ENCODE peak calls at places on chromosomes 5 and 9, in six cellular contexts. Y is PC-3, S is GM12878, N is H9, T is K562, E is fibroblast of lung. W is an unnamed sample.

GRCh38 chr5:157390179-157390923 is 69.7 kb upstream of the NIPAL4 start:
- DNase-seq in E (peak), T (peak), N (no peak), Y (peak), S (no peak), W (no peak)

GRCh38 chr5:34876275-34876674 is 37.3 kb downstream of the TTC23L start:
- DNase-seq in N (no peak), E (no peak), S (no peak), Y (no peak), T (no peak), W (no peak)

GRCh38 chr9:93295456-93296076 is 111.6 kb downstream of the WNK2 start:
- DNase-seq in E (no peak), Y (no peak), S (no peak), T (no peak), N (no peak), W (no peak)

GRCh38 chr5:150158170-150158949 is 2.7 kb upstream of the PDGFRB start:
- DNase-seq in E (no peak), T (no peak), N (no peak), Y (no peak), S (no peak), W (no peak)

GRCh38 chr5:59174248-59174844 is 591.5 kb downstream of the RAB3C start:
- DNase-seq in T (peak), S (no peak), E (peak), Y (peak), N (no peak), W (peak)

GRCh38 chr5:122844916-122845252 is 529 bp upstream of the SNX24 start:
- DNase-seq in N (no peak), S (no peak), T (no peak), E (no peak), Y (no peak), W (peak)

GRCh38 chr5:78760411-78761169 is 112.0 kb upstream of the LHFPL2 start:
- DNase-seq in T (no peak), E (no peak), S (no peak), N (no peak), Y (no peak), W (no peak)

GRCh38 chr5:150593996-150594395 is 46.5 kb upstream of the SYNPO start:
- DNase-seq in N (no peak), S (no peak), Y (no peak), T (no peak), E (no peak), W (no peak)

GRCh38 chr9:128006360-128007024 is 25.7 kb upstream of the EEIG1 start:
- DNase-seq in N (no peak), S (no peak), E (no peak), Y (peak), T (no peak), W (no peak)

GRCh38 chr9:123933401-123933800 is 3.5 kb upstream of the DENND1A start:
- DNase-seq in S (no peak), N (no peak), E (peak), T (no peak), Y (peak), W (no peak)

GRCh38 chr5:71492817-71493615 is 37.6 kb downstream of the BDP1 start:
- DNase-seq in T (no peak), E (no peak), S (no peak), Y (no peak), N (no peak), W (no peak)

GRCh38 chr9:7209051-7209450 is 451.3 kb downstream of the KDM4C start:
- DNase-seq in Y (no peak), S (no peak), T (no peak), N (no peak), E (no peak), W (no peak)

GRCh38 chr9:136665111-136665703 is 2.5 kb downstream of the EGFL7 start:
- DNase-seq in Y (no peak), S (no peak), N (no peak), T (peak), E (no peak), W (no peak)

GRCh38 chr9:36779582-36779981 is 206.9 kb downstream of the MELK start:
- DNase-seq in N (no peak), S (no peak), T (no peak), Y (no peak), E (no peak), W (no peak)

GRCh38 chr9:93467062-93467416 is 13.7 kb upstream of the FAM120AOS start:
- DNase-seq in Y (peak), N (no peak), S (no peak), E (no peak), T (peak), W (no peak)

GRCh38 chr9:90124961-90125360 is 517.7 kb downstream of the DIRAS2 start:
- DNase-seq in Y (no peak), S (no peak), N (no peak), E (peak), T (no peak), W (no peak)

GRCh38 chr9:135737840-135738521 is 36.0 kb downstream of the KCNT1 start:
- DNase-seq in N (no peak), E (no peak), Y (no peak), T (no peak), S (no peak), W (no peak)

GRCh38 chr5:141879941-141880738 is 1.9 kb upstream of the PCDH1 start:
- DNase-seq in E (no peak), Y (no peak), T (no peak), S (no peak), N (no peak), W (no peak)

GRCh38 chr5:30498972-30499371 is 694.5 kb upstream of the CDH6 start:
- DNase-seq in S (no peak), N (no peak), Y (no peak), E (no peak), T (no peak), W (no peak)

GRCh38 chr5:30502277-30502676 is 691.2 kb upstream of the CDH6 start:
- DNase-seq in E (peak), T (no peak), N (no peak), Y (peak), S (no peak), W (no peak)

GRCh38 chr5:30501065-30501464 is 692.4 kb upstream of the CDH6 start:
- DNase-seq in T (no peak), S (no peak), Y (no peak), N (no peak), E (no peak), W (no peak)

GRCh38 chr5:30500513-30500912 is 693.0 kb upstream of the CDH6 start:
- DNase-seq in T (no peak), Y (no peak), N (no peak), S (no peak), E (no peak), W (no peak)

DNA sequence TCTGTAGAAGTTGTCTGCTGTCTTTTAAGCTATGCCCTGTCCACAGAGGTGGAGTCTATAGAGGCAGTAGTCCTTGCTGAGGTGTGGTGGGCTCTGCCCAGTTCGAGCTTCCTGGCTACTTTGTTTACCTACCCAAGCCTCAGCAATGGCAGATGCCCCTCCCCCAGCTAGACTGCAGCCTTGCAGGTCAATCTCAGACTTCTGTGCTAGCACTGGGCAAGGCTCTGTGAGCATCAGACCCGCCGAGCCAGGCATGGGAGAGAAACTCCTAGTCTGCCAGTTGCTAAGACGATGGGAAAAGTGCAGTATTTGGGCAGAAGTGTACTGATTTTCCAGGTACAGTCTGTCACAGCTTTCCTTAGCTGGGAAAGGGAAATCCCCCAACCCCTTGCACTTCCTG is 694.1 kb upstream of the CDH6 start:
- DNase-seq in N (no peak), S (no peak), T (no peak), E (no peak), Y (no peak), W (no peak)
- H3K9ac ChIP-seq in N (no peak), S (no peak), T (no peak), E (no peak), Y (no peak), W (no peak)

GRCh38 chr5:132227485-132228240 is at the start of gene P4HA2:
- DNase-seq in E (peak), N (peak), S (no peak), T (peak), Y (peak), W (peak)
- H3K9ac ChIP-seq in E (peak), N (peak), S (peak), T (peak), Y (peak), W (peak)

GRCh38 chr9:94855919-94856318 is 129.4 kb downstream of the AOPEP start:
- DNase-seq in Y (no peak), E (no peak), S (no peak), N (no peak), T (no peak), W (no peak)
- H3K9ac ChIP-seq in Y (no peak), E (no peak), S (no peak), N (no peak), T (no peak), W (no peak)

GRCh38 chr9:83622433-83622813 is 520 bp upstream of the IDNK start:
- DNase-seq in E (no peak), T (no peak), Y (no peak), N (no peak), S (no peak), W (no peak)
- H3K9ac ChIP-seq in E (peak), T (peak), Y (peak), N (no peak), S (peak), W (peak)

GRCh38 chr9:35673998-35674361 is 252 bp downstream of the CA9 start:
- DNase-seq in S (no peak), E (no peak), T (no peak), Y (no peak), N (no peak), W (no peak)
- H3K9ac ChIP-seq in S (no peak), E (no peak), T (no peak), Y (no peak), N (no peak), W (no peak)

GRCh38 chr9:121648799-121649198 is 2.6 kb upstream of the DAB2IP start:
- DNase-seq in S (no peak), T (no peak), Y (no peak), E (no peak), N (no peak), W (no peak)

GRCh38 chr9:121651295-121652036 is at the start of gene DAB2IP:
- DNase-seq in S (no peak), T (no peak), E (peak), N (peak), Y (peak), W (no peak)

GRCh38 chr9:121651014-121651294 is 480 bp upstream of the DAB2IP start:
- DNase-seq in Y (no peak), T (no peak), E (no peak), N (no peak), S (no peak), W (no peak)

GRCh38 chr9:121649476-121650219 is 1.8 kb upstream of the DAB2IP start:
- DNase-seq in T (no peak), Y (peak), N (no peak), S (no peak), E (no peak), W (no peak)

GRCh38 chr9:121650220-121651013 is 1.0 kb upstream of the DAB2IP start:
- DNase-seq in N (peak), T (peak), S (no peak), E (peak), Y (peak), W (no peak)
- H3K9ac ChIP-seq in N (no peak), T (no peak), S (no peak), E (no peak), Y (no peak), W (no peak)

GRCh38 chr9:107749787-107750444 is 260.3 kb upstream of the KLF4 start:
- DNase-seq in E (peak), S (no peak), N (peak), Y (peak), T (peak), W (no peak)
- H3K9ac ChIP-seq in E (peak), S (no peak), N (no peak), Y (peak), T (no peak), W (no peak)

W was measured in MM.1S.